ENCODE peak calls at places on chromosomes 13 and 19, in five cellular contexts. A, I, G, Q and R are unnamed samples.

GRCh38 chr13:61350351-61350750 is 65.3 kb downstream of the PCDH20 start:
- DNase-seq in A (no peak), Q (no peak), G (no peak), I (no peak), R (no peak)

GRCh38 chr13:51814825-51815650 is 11.1 kb upstream of the DHRS12 start:
- DNase-seq in I (no peak), Q (no peak), A (peak; percentile 49), G (peak; percentile 63), R (peak; percentile 89)

GRCh38 chr13:79435549-79435948 is 29.5 kb upstream of the RBM26 start:
- DNase-seq in G (no peak), I (no peak), A (no peak), Q (no peak), R (no peak)

GRCh38 chr13:20704459-20705069 is 1.1 kb downstream of the IL17D start:
- DNase-seq in G (no peak), Q (no peak), A (no peak), I (no peak), R (no peak)

GRCh38 chr19:10625003-10625761 is at the start of gene SLC44A2:
- DNase-seq in A (peak; percentile 63), Q (no peak), G (no peak), I (no peak), R (peak; percentile 94)

GRCh38 chr13:30165791-30166190 is 141.6 kb downstream of the KATNAL1 start:
- DNase-seq in A (no peak), Q (no peak), I (no peak), G (no peak), R (peak; percentile 21)

GRCh38 chr19:3987619-3988371 is 2.5 kb upstream of the EEF2 start:
- DNase-seq in Q (peak; percentile 70), G (peak; percentile 74), I (no peak), A (peak; percentile 86), R (peak; percentile 84)

GRCh38 chr13:26254583-26255102 is 714 bp downstream of the CDK8 start:
- DNase-seq in Q (no peak), A (peak; percentile 14), G (peak; percentile 44), I (no peak), R (peak; percentile 73)

GRCh38 chr13:97810152-97810551 is 143.3 kb upstream of the IPO5 start:
- DNase-seq in I (no peak), Q (no peak), A (no peak), G (peak; percentile 13), R (peak; percentile 34)

GRCh38 chr19:12611361-12611699 is 610 bp downstream of the ZNF791 start:
- DNase-seq in I (no peak), A (no peak), Q (no peak), G (peak; percentile 70), R (peak; percentile 72)

GRCh38 chr19:39351537-39352037 is 9.4 kb downstream of the SAMD4B start:
- DNase-seq in Q (peak; percentile 44), I (no peak), G (no peak), A (no peak), R (no peak)

GRCh38 chr13:112032186-112032835 is 34.6 kb upstream of the SOX1 start:
- DNase-seq in Q (no peak), G (no peak), I (no peak), A (no peak), R (no peak)

GRCh38 chr13:69199664-69200063 is 908.0 kb upstream of the ATXN8OS start:
- DNase-seq in I (no peak), A (no peak), G (no peak), Q (no peak), R (no peak)

GRCh38 chr19:51323481-51323891 is 12.0 kb downstream of the IGLON5 start:
- DNase-seq in G (no peak), A (no peak), Q (no peak), I (no peak), R (no peak)

GRCh38 chr13:100378533-100378932 is 210.1 kb downstream of the GGACT start:
- DNase-seq in I (no peak), A (no peak), Q (no peak), G (no peak), R (no peak)

GRCh38 chr13:21691928-21692327 is 21.1 kb downstream of the FGF9 start:
- DNase-seq in Q (no peak), A (no peak), I (no peak), G (no peak), R (no peak)

GRCh38 chr19:6617374-6617773 is 26.4 kb upstream of the CD70 start:
- DNase-seq in I (no peak), A (no peak), G (no peak), Q (no peak), R (no peak)

GRCh38 chr13:39451860-39452301 is 151.1 kb downstream of the LHFPL6 start:
- DNase-seq in G (no peak), A (no peak), I (no peak), Q (no peak), R (no peak)

GRCh38 chr19:29672933-29673336 is 7.7 kb downstream of the PLEKHF1 start:
- DNase-seq in G (no peak), Q (peak; percentile 69), A (no peak), I (no peak), R (no peak)

GRCh38 chr19:42524943-42525342 is 3.3 kb downstream of the CEACAM1 start:
- DNase-seq in I (no peak), A (no peak), G (no peak), Q (no peak), R (no peak)

GRCh38 chr13:30338952-30339351 is 31.6 kb upstream of the KATNAL1 start:
- DNase-seq in A (no peak), G (no peak), Q (no peak), I (no peak), R (no peak)

GRCh38 chr19:7916137-7916907 is 1.7 kb downstream of the TGFBR3L start:
- DNase-seq in G (no peak), A (no peak), I (no peak), Q (no peak), R (peak; percentile 71)

GRCh38 chr19:19385900-19386339 is 19.6 kb upstream of the GATAD2A start:
- DNase-seq in I (no peak), Q (no peak), G (no peak), A (no peak), R (peak; percentile 66)

GRCh38 chr13:95784161-95784880 is 107.4 kb downstream of the DNAJC3 start:
- DNase-seq in I (no peak), Q (no peak), G (peak; percentile 9), A (no peak), R (no peak)

GRCh38 chr19:29564574-29565005 is 38.8 kb downstream of the VSTM2B start:
- DNase-seq in I (no peak), A (no peak), Q (no peak), G (no peak), R (no peak)

GRCh38 chr19:11296264-11296663 is 304 bp downstream of the TSPAN16 start:
- DNase-seq in I (no peak), G (no peak), A (no peak), Q (no peak), R (no peak)

GRCh38 chr13:57739089-57739488 is 107.5 kb downstream of the PCDH17 start:
- DNase-seq in A (no peak), Q (no peak), G (no peak), I (no peak), R (peak; percentile 17)

DNA sequence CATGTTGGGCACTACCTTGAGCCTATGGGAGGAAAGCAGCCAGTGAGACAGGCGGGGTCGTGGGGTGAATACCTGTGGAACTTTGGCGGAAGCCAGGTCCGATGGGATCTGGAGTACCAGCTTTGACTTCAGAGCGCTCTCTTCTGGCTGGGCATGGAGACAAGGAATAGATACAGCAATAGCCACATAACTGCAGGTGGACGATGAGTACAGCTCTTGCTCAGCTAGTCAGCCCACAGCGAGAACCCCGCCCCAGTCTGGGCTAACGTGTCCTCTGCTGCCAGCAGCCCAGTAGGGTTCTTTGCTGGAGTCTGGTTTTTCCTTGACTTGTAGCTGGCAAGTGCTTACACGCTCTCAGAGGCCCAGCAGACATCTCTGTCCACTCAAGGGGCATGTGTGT is 83.4 kb downstream of the SIPA1L3 start:
- DNase-seq in Q (no peak), G (no peak), A (no peak), I (no peak), R (peak; percentile 46)
- TF ChIP-seq CREB1 in Q (no peak), G (no peak), A (no peak), I (no peak), R (no peak)

DNA sequence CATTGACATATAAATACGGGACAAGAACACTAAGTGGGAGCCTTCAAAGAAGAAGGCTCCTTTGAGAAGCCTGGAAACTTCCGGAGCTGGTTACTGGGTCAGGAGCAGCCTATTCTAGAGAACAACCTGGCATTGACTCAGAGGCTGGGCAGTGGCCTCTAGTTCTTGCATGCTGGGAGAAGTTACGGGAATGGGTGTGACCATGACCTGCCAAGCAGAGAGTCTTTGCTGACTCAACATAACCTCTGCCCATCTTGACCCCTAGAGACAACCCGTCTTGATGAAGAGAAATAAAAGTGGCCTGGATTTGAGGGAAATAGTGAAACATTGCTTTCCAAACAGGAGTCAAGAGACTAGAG is 21.0 kb downstream of the STARD13 start:
- DNase-seq in A (no peak), Q (no peak), G (no peak), I (no peak), R (no peak)
- TF ChIP-seq POLR2AphosphoS5 in A (no peak), Q (no peak), G (no peak), I (no peak), R (no peak)

DNA sequence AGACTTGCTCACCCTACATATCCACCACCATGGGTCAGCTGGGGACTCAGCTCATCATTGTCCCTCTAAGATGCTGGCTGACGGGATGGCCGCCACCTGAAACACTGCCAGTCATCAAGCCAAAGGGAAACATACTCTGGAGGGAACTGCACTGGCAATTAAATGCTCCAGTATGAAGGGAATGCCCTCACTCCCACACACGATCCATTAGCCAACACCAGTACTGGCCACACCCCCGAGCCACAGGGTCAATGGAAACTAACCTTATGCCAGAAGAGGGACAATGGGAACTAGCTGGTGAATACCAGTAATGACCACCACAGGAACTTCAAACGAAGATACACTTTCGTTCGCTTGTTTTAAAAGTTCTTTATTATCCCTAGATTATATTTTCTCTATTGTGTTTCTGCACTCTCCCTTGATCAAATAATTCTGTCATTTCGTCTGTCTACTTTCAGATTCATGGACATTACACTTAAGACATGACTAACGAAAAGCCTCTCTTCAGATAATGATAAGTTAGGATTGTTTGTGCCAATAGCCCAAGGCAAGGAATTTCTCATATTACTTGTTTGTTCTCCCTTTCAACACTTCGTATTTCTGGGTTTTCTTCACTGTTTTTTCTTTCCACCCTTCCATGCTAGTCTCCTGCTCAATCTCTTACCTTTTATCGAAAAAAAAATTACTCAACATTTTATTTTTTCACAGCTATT is 1.7 kb upstream of the ZNF507 start:
- DNase-seq in A (no peak), I (no peak), Q (no peak), G (peak; percentile 16), R (no peak)
- H2AFZ ChIP-seq in A (peak overlapping the region; percentile 78), I (no peak overlapping the region), Q (no peak overlapping the region), G (no peak overlapping the region), R (peak overlapping the region; percentile 66)

DNA sequence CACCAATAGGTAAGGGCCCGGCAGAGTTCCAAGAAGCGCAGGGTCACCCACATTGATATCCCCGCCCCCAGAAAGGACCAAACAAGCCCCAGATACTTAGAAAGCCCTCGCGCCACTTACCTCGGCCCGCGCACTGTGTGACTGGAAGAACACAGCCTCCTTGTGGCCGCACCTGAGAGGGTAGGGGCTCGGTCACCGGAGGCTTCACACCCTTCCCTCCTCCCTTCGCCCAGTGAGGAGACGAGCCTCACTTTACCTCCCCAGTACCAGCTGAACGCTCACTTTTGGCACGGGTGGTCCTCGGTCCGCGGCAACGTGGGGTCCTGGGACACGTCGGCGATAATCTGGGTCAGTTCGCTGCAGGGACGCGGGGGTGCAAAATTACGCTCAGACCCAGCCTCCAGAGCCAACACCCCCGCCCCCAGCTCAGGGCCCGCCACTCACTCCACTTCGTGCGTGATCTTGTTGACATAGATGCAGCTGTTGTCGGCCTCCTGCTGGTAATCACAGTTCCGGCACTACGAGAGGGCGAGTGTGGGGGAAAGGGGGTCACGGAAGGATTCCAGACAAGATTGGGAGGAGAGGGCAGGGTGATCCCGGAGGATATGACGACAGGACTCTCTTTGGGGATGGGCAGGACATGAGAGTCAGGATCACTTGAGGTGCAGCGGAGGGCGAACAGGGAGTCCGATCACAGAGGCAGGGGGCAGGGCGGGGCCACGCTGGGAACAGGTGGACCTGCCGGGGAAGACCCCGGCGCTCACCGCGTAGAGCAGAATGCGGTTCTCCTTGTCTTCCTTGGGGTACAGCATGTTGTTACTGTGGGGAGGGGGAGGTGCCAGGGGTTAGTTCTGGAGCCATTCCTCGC is 546 bp downstream of the POLR2I start:
- DNase-seq in G (no peak), I (no peak), Q (no peak), A (peak; percentile 53), R (peak; percentile 83)
- TF ChIP-seq CREB1 in G (no peak), I (no peak), Q (no peak), A (no peak), R (no peak)